ENCODE peak calls at places on chromosome 19, in six cellular contexts. I, F, Z, V, S and N are unnamed samples.

GRCh38 chr19:16180611-16181010 is 4.6 kb upstream of the FAM32A start:
- DNase-seq in I (no peak), F (no peak), Z (no peak), V (no peak), S (no peak), N (peak)

GRCh38 chr19:995051-995827 is 5.0 kb upstream of the GRIN3B start:
- DNase-seq in I (no peak), F (no peak), Z (no peak), V (no peak), S (no peak), N (no peak)

GRCh38 chr19:47613165-47614146 is 4.5 kb downstream of the BICRA start:
- DNase-seq in I (no peak), F (no peak), Z (no peak), V (no peak), S (no peak), N (peak)

GRCh38 chr19:1206063-1206732 is 620 bp downstream of the STK11 start:
- DNase-seq in I (no peak), F (no peak), Z (no peak), V (no peak), S (no peak), N (no peak)

GRCh38 chr19:42150353-42150752 is 18.1 kb upstream of the POU2F2 start:
- DNase-seq in I (no peak), F (no peak), Z (no peak), V (no peak), S (no peak), N (no peak)

GRCh38 chr19:48963371-48964204 is 1.5 kb upstream of the FTL start:
- DNase-seq in I (no peak), F (no peak), Z (peak), V (peak), S (peak), N (peak)

GRCh38 chr19:36245210-36246005 is 30.5 kb downstream of the ZNF146 start:
- DNase-seq in I (no peak), F (no peak), Z (no peak), V (no peak), S (no peak), N (no peak)

GRCh38 chr19:58417071-58417470 is 8.6 kb downstream of the ZNF584 start:
- DNase-seq in I (no peak), F (no peak), Z (no peak), V (no peak), S (no peak), N (no peak)

GRCh38 chr19:46579286-46579944 is 21.7 kb upstream of the CALM3 start:
- DNase-seq in I (peak), F (no peak), Z (peak), V (peak), S (peak), N (no peak)

GRCh38 chr19:35421362-35421761 is 26.7 kb upstream of the FFAR2 start:
- DNase-seq in I (no peak), F (no peak), Z (no peak), V (no peak), S (no peak), N (no peak)

GRCh38 chr19:489418-490196 is 6.7 kb upstream of the MADCAM1 start:
- DNase-seq in I (no peak), F (no peak), Z (no peak), V (no peak), S (peak), N (peak)

GRCh38 chr19:5667751-5668271 is 12.5 kb downstream of the MICOS13 start:
- DNase-seq in I (no peak), F (no peak), Z (no peak), V (no peak), S (no peak), N (no peak)

GRCh38 chr19:34282611-34283519 is 28.5 kb downstream of the GARRE1 start:
- DNase-seq in I (no peak), F (no peak), Z (no peak), V (no peak), S (no peak), N (no peak)

GRCh38 chr19:6455924-6456323 is 3.7 kb downstream of the SLC25A23 start:
- DNase-seq in I (no peak), F (no peak), Z (no peak), V (no peak), S (no peak), N (no peak)

GRCh38 chr19:17049711-17050280 is 23.2 kb upstream of the CPAMD8 start:
- DNase-seq in I (no peak), F (no peak), Z (no peak), V (no peak), S (no peak), N (peak)

GRCh38 chr19:37928527-37929286 is 21.7 kb downstream of the SIPA1L3 start:
- DNase-seq in I (no peak), F (no peak), Z (no peak), V (no peak), S (no peak), N (no peak)

GRCh38 chr19:10230155-10230903 is 802 bp downstream of the S1PR2 start:
- DNase-seq in I (peak), F (peak), Z (peak), V (peak), S (peak), N (no peak)

GRCh38 chr19:6720369-6721112 is at the start of gene C3:
- DNase-seq in I (no peak), F (no peak), Z (no peak), V (no peak), S (peak), N (no peak)

GRCh38 chr19:12785431-12786011 is 5.8 kb upstream of the JUNB start:
- DNase-seq in I (no peak), F (no peak), Z (peak), V (no peak), S (no peak), N (no peak)

GRCh38 chr19:39409207-39409885 is 2.7 kb downstream of the ZFP36 start:
- DNase-seq in I (peak), F (peak), Z (peak), V (peak), S (peak), N (no peak)

GRCh38 chr19:11204076-11204602 is 6.8 kb upstream of the KANK2 start:
- DNase-seq in I (no peak), F (no peak), Z (no peak), V (no peak), S (no peak), N (no peak)

GRCh38 chr19:13016628-13017305 is 21.5 kb downstream of the NFIX start:
- DNase-seq in I (no peak), F (no peak), Z (no peak), V (no peak), S (no peak), N (no peak)

GRCh38 chr19:7326105-7326877 is 22.4 kb upstream of the ARHGEF18 start:
- DNase-seq in I (peak), F (no peak), Z (peak), V (peak), S (no peak), N (no peak)

GRCh38 chr19:35074426-35075201 is 33.1 kb downstream of the HPN start:
- DNase-seq in I (no peak), F (no peak), Z (no peak), V (no peak), S (no peak), N (no peak)

GRCh38 chr19:34368338-34368737 is 3.3 kb downstream of the GPI start:
- DNase-seq in I (no peak), F (no peak), Z (no peak), V (no peak), S (no peak), N (no peak)

GRCh38 chr19:46984077-46985010 is 35.3 kb upstream of the NPAS1 start:
- DNase-seq in I (no peak), F (no peak), Z (no peak), V (no peak), S (no peak), N (peak)

GRCh38 chr19:57075801-57076492 is 43.8 kb upstream of the USP29 start:
- DNase-seq in I (no peak), F (no peak), Z (no peak), V (no peak), S (no peak), N (no peak)

GRCh38 chr19:413756-414420 is 4.9 kb upstream of the C2CD4C start:
- DNase-seq in I (no peak), F (no peak), Z (no peak), V (no peak), S (no peak), N (no peak)

GRCh38 chr19:15534957-15535864 is 26.9 kb downstream of the CYP4F22 start:
- DNase-seq in I (no peak), F (no peak), Z (no peak), V (peak), S (no peak), N (no peak)

GRCh38 chr19:55442372-55443044 is 592 bp downstream of the SHISA7 start:
- DNase-seq in I (no peak), F (no peak), Z (no peak), V (no peak), S (no peak), N (no peak)

GRCh38 chr19:39032164-39032918 is at the start of gene FBXO27:
- DNase-seq in I (no peak), F (no peak), Z (no peak), V (no peak), S (peak), N (no peak)